ENCODE peak calls at places on chromosomes 12 and 14, in eight cellular contexts. One of them, this sample, is unnamed.

GRCh38 chr14:66426451-66426850 is 59.7 kb upstream of the CCDC196 start:
- DNase-seq in D341Med: no peak
- DNase-seq in sigmoid colon: no peak
- DNase-seq in lung microvascular endothelial cell: no peak
- DNase-seq in tibial artery: no peak
- DNase-seq in A549: no peak
- DNase-seq in effector memory CD4-positive, alpha-beta T cell: no peak
- DNase-seq in stimulated activated CD4-positive, alpha-beta T cell treated with anti-CD3 and anti-CD28 coated beads, Interleukin-2, amount 100 ng/mL, for 24 hours: no peak
- DNase-seq in this sample: no peak

GRCh38 chr12:115354007-115354452 is 670.1 kb upstream of the TBX3 start:
- DNase-seq in D341Med: no peak
- DNase-seq in sigmoid colon: peak; percentile 90
- DNase-seq in lung microvascular endothelial cell: peak; percentile 98
- DNase-seq in tibial artery: peak; percentile 88
- DNase-seq in A549: peak; percentile 85
- DNase-seq in effector memory CD4-positive, alpha-beta T cell: no peak
- DNase-seq in stimulated activated CD4-positive, alpha-beta T cell treated with anti-CD3 and anti-CD28 coated beads, Interleukin-2, amount 100 ng/mL, for 24 hours: no peak
- DNase-seq in this sample: peak; percentile 98

GRCh38 chr12:32650508-32650907 is 28.6 kb upstream of the DNM1L start:
- DNase-seq in D341Med: no peak
- DNase-seq in sigmoid colon: no peak
- DNase-seq in lung microvascular endothelial cell: peak; percentile 71
- DNase-seq in tibial artery: no peak
- DNase-seq in A549: no peak
- DNase-seq in effector memory CD4-positive, alpha-beta T cell: no peak
- DNase-seq in stimulated activated CD4-positive, alpha-beta T cell treated with anti-CD3 and anti-CD28 coated beads, Interleukin-2, amount 100 ng/mL, for 24 hours: no peak
- DNase-seq in this sample: no peak

GRCh38 chr12:68538722-68539614 is 71.7 kb upstream of the RAP1B start:
- DNase-seq in D341Med: no peak
- DNase-seq in sigmoid colon: peak; percentile 80
- DNase-seq in lung microvascular endothelial cell: peak; percentile 69
- DNase-seq in tibial artery: peak; percentile 75
- DNase-seq in A549: no peak
- DNase-seq in effector memory CD4-positive, alpha-beta T cell: peak; percentile 35
- DNase-seq in stimulated activated CD4-positive, alpha-beta T cell treated with anti-CD3 and anti-CD28 coated beads, Interleukin-2, amount 100 ng/mL, for 24 hours: peak; percentile 34
- DNase-seq in this sample: peak; percentile 39

GRCh38 chr12:22728989-22729388 is 104.0 kb downstream of the ETNK1 start:
- DNase-seq in D341Med: peak; percentile 59
- DNase-seq in sigmoid colon: no peak
- DNase-seq in lung microvascular endothelial cell: no peak
- DNase-seq in tibial artery: no peak
- DNase-seq in A549: no peak
- DNase-seq in effector memory CD4-positive, alpha-beta T cell: no peak
- DNase-seq in stimulated activated CD4-positive, alpha-beta T cell treated with anti-CD3 and anti-CD28 coated beads, Interleukin-2, amount 100 ng/mL, for 24 hours: no peak
- DNase-seq in this sample: peak; percentile 21

GRCh38 chr12:2334291-2335088 is 281.7 kb downstream of the CACNA1C start:
- DNase-seq in D341Med: no peak
- DNase-seq in sigmoid colon: no peak
- DNase-seq in lung microvascular endothelial cell: no peak
- DNase-seq in tibial artery: no peak
- DNase-seq in A549: no peak
- DNase-seq in effector memory CD4-positive, alpha-beta T cell: no peak
- DNase-seq in stimulated activated CD4-positive, alpha-beta T cell treated with anti-CD3 and anti-CD28 coated beads, Interleukin-2, amount 100 ng/mL, for 24 hours: no peak
- DNase-seq in this sample: no peak

GRCh38 chr12:108140501-108140900 is 11.4 kb downstream of the WSCD2 start:
- DNase-seq in D341Med: no peak
- DNase-seq in sigmoid colon: no peak
- DNase-seq in lung microvascular endothelial cell: no peak
- DNase-seq in tibial artery: peak; percentile 51
- DNase-seq in A549: no peak
- DNase-seq in effector memory CD4-positive, alpha-beta T cell: no peak
- DNase-seq in stimulated activated CD4-positive, alpha-beta T cell treated with anti-CD3 and anti-CD28 coated beads, Interleukin-2, amount 100 ng/mL, for 24 hours: no peak
- DNase-seq in this sample: no peak

GRCh38 chr12:19110541-19110940 is 19.0 kb upstream of the PLEKHA5 start:
- DNase-seq in D341Med: no peak
- DNase-seq in sigmoid colon: no peak
- DNase-seq in lung microvascular endothelial cell: no peak
- DNase-seq in tibial artery: no peak
- DNase-seq in A549: no peak
- DNase-seq in effector memory CD4-positive, alpha-beta T cell: no peak
- DNase-seq in stimulated activated CD4-positive, alpha-beta T cell treated with anti-CD3 and anti-CD28 coated beads, Interleukin-2, amount 100 ng/mL, for 24 hours: no peak
- DNase-seq in this sample: peak; percentile 73

GRCh38 chr14:47442206-47442605 is 233.2 kb downstream of the MDGA2 start:
- DNase-seq in D341Med: peak; percentile 43
- DNase-seq in sigmoid colon: no peak
- DNase-seq in lung microvascular endothelial cell: no peak
- DNase-seq in tibial artery: no peak
- DNase-seq in A549: peak; percentile 52
- DNase-seq in effector memory CD4-positive, alpha-beta T cell: no peak
- DNase-seq in stimulated activated CD4-positive, alpha-beta T cell treated with anti-CD3 and anti-CD28 coated beads, Interleukin-2, amount 100 ng/mL, for 24 hours: no peak
- DNase-seq in this sample: peak; percentile 0

This sample was measured in fibroblast of lung.